ENCODE peak calls at places on chromosome 17, in eight cellular contexts. One of them, this sample, is unnamed.

GRCh38 chr17:37060966-37061365 is 112.2 kb downstream of the AATF start:
- DNase-seq in activated T-cell treated with anti-CD3 and anti-CD28 coated beads, Interleukin-2, amount 50 U/mL, for 72 hours: no peak
- DNase-seq in CMK: no peak
- DNase-seq in NCI-H774: no peak
- DNase-seq in NCI-H1092 treated with DMSO at 0.1 percent for 48 hours: no peak
- DNase-seq in NCI-H187: no peak
- DNase-seq in fibroblast of pulmonary artery: no peak
- DNase-seq in T-cell: no peak
- DNase-seq in this sample: no peak

GRCh38 chr17:80919331-80920284 is 72.0 kb upstream of the CHMP6 start:
- DNase-seq in CMK: no peak
- DNase-seq in fibroblast of pulmonary artery: peak; percentile 67
- DNase-seq in NCI-H1092 treated with DMSO at 0.1 percent for 48 hours: no peak
- DNase-seq in activated T-cell treated with anti-CD3 and anti-CD28 coated beads, Interleukin-2, amount 50 U/mL, for 72 hours: no peak
- DNase-seq in T-cell: no peak
- DNase-seq in NCI-H774: no peak
- DNase-seq in NCI-H187: no peak
- DNase-seq in this sample: no peak

GRCh38 chr17:8606415-8606814 is 24.1 kb downstream of the MYH10 start:
- DNase-seq in fibroblast of pulmonary artery: peak; percentile 21
- DNase-seq in NCI-H187: no peak
- DNase-seq in activated T-cell treated with anti-CD3 and anti-CD28 coated beads, Interleukin-2, amount 50 U/mL, for 72 hours: no peak
- DNase-seq in NCI-H1092 treated with DMSO at 0.1 percent for 48 hours: peak; percentile 61
- DNase-seq in CMK: no peak
- DNase-seq in T-cell: no peak
- DNase-seq in NCI-H774: no peak
- DNase-seq in this sample: no peak

GRCh38 chr17:34081269-34081668 is 173.8 kb upstream of the CCL2 start:
- DNase-seq in activated T-cell treated with anti-CD3 and anti-CD28 coated beads, Interleukin-2, amount 50 U/mL, for 72 hours: no peak
- DNase-seq in NCI-H187: no peak
- DNase-seq in fibroblast of pulmonary artery: peak; percentile 17
- DNase-seq in NCI-H1092 treated with DMSO at 0.1 percent for 48 hours: no peak
- DNase-seq in CMK: no peak
- DNase-seq in NCI-H774: no peak
- DNase-seq in T-cell: no peak
- DNase-seq in this sample: no peak

GRCh38 chr17:37527249-37527851 is 37.7 kb downstream of the DUSP14 start:
- DNase-seq in NCI-H187: no peak
- DNase-seq in CMK: peak; percentile 31
- DNase-seq in T-cell: no peak
- DNase-seq in activated T-cell treated with anti-CD3 and anti-CD28 coated beads, Interleukin-2, amount 50 U/mL, for 72 hours: peak; percentile 25
- DNase-seq in fibroblast of pulmonary artery: peak; percentile 70
- DNase-seq in NCI-H774: peak; percentile 27
- DNase-seq in NCI-H1092 treated with DMSO at 0.1 percent for 48 hours: peak; percentile 19
- DNase-seq in this sample: peak; percentile 2

GRCh38 chr17:80605326-80606066 is 60.9 kb downstream of the RPTOR start:
- DNase-seq in fibroblast of pulmonary artery: no peak
- DNase-seq in T-cell: no peak
- DNase-seq in NCI-H1092 treated with DMSO at 0.1 percent for 48 hours: no peak
- DNase-seq in NCI-H187: no peak
- DNase-seq in NCI-H774: no peak
- DNase-seq in activated T-cell treated with anti-CD3 and anti-CD28 coated beads, Interleukin-2, amount 50 U/mL, for 72 hours: peak; percentile 82
- DNase-seq in CMK: no peak
- DNase-seq in this sample: no peak

GRCh38 chr17:69335018-69335417 is 8.1 kb upstream of the ABCA5 start:
- DNase-seq in T-cell: no peak
- DNase-seq in NCI-H1092 treated with DMSO at 0.1 percent for 48 hours: no peak
- DNase-seq in CMK: peak; percentile 15
- DNase-seq in fibroblast of pulmonary artery: peak; percentile 65
- DNase-seq in NCI-H187: no peak
- DNase-seq in activated T-cell treated with anti-CD3 and anti-CD28 coated beads, Interleukin-2, amount 50 U/mL, for 72 hours: no peak
- DNase-seq in NCI-H774: peak; percentile 40
- DNase-seq in this sample: no peak

GRCh38 chr17:49676276-49676868 is 1.5 kb downstream of the SPOP start:
- DNase-seq in CMK: peak; percentile 63
- DNase-seq in NCI-H187: no peak
- DNase-seq in activated T-cell treated with anti-CD3 and anti-CD28 coated beads, Interleukin-2, amount 50 U/mL, for 72 hours: no peak
- DNase-seq in fibroblast of pulmonary artery: peak; percentile 40
- DNase-seq in NCI-H1092 treated with DMSO at 0.1 percent for 48 hours: no peak
- DNase-seq in NCI-H774: no peak
- DNase-seq in T-cell: no peak
- DNase-seq in this sample: no peak

GRCh38 chr17:76265624-76266243 is 586 bp downstream of the UBALD2 start:
- DNase-seq in NCI-H187: no peak
- DNase-seq in T-cell: peak; percentile 59
- DNase-seq in fibroblast of pulmonary artery: peak; percentile 53
- DNase-seq in CMK: no peak
- DNase-seq in NCI-H774: peak; percentile 58
- DNase-seq in NCI-H1092 treated with DMSO at 0.1 percent for 48 hours: peak; percentile 34
- DNase-seq in activated T-cell treated with anti-CD3 and anti-CD28 coated beads, Interleukin-2, amount 50 U/mL, for 72 hours: peak; percentile 62
- DNase-seq in this sample: no peak

GRCh38 chr17:41539071-41539492 is 11.0 kb upstream of the KRT19 start:
- DNase-seq in NCI-H774: no peak
- DNase-seq in NCI-H1092 treated with DMSO at 0.1 percent for 48 hours: no peak
- DNase-seq in activated T-cell treated with anti-CD3 and anti-CD28 coated beads, Interleukin-2, amount 50 U/mL, for 72 hours: no peak
- DNase-seq in fibroblast of pulmonary artery: no peak
- DNase-seq in CMK: no peak
- DNase-seq in NCI-H187: no peak
- DNase-seq in T-cell: no peak
- DNase-seq in this sample: no peak

GRCh38 chr17:27473748-27474609 is 17.7 kb downstream of the KSR1 start:
- DNase-seq in NCI-H1092 treated with DMSO at 0.1 percent for 48 hours: no peak
- DNase-seq in fibroblast of pulmonary artery: peak; percentile 53
- DNase-seq in NCI-H187: no peak
- DNase-seq in T-cell: peak; percentile 25
- DNase-seq in CMK: peak; percentile 90
- DNase-seq in activated T-cell treated with anti-CD3 and anti-CD28 coated beads, Interleukin-2, amount 50 U/mL, for 72 hours: peak; percentile 83
- DNase-seq in NCI-H774: no peak
- DNase-seq in this sample: no peak

GRCh38 chr17:34269969-34270368 is at the start of gene CCL7:
- DNase-seq in NCI-H187: no peak
- DNase-seq in CMK: no peak
- DNase-seq in NCI-H774: no peak
- DNase-seq in fibroblast of pulmonary artery: peak; percentile 75
- DNase-seq in T-cell: no peak
- DNase-seq in activated T-cell treated with anti-CD3 and anti-CD28 coated beads, Interleukin-2, amount 50 U/mL, for 72 hours: no peak
- DNase-seq in NCI-H1092 treated with DMSO at 0.1 percent for 48 hours: no peak
- DNase-seq in this sample: no peak

GRCh38 chr17:29379084-29379811 is 10.9 kb upstream of the TAOK1 start:
- DNase-seq in NCI-H774: peak; percentile 64
- DNase-seq in fibroblast of pulmonary artery: no peak
- DNase-seq in CMK: no peak
- DNase-seq in activated T-cell treated with anti-CD3 and anti-CD28 coated beads, Interleukin-2, amount 50 U/mL, for 72 hours: no peak
- DNase-seq in T-cell: no peak
- DNase-seq in NCI-H1092 treated with DMSO at 0.1 percent for 48 hours: no peak
- DNase-seq in NCI-H187: no peak
- DNase-seq in this sample: no peak

GRCh38 chr17:4872786-4873185 is 26.6 kb upstream of the C17orf107 start:
- DNase-seq in CMK: no peak
- DNase-seq in NCI-H774: no peak
- DNase-seq in NCI-H1092 treated with DMSO at 0.1 percent for 48 hours: no peak
- DNase-seq in NCI-H187: no peak
- DNase-seq in T-cell: no peak
- DNase-seq in fibroblast of pulmonary artery: peak; percentile 12
- DNase-seq in activated T-cell treated with anti-CD3 and anti-CD28 coated beads, Interleukin-2, amount 50 U/mL, for 72 hours: no peak
- DNase-seq in this sample: no peak

GRCh38 chr17:56779306-56779705 is 54.4 kb downstream of the C17orf67 start:
- DNase-seq in NCI-H774: no peak
- DNase-seq in NCI-H1092 treated with DMSO at 0.1 percent for 48 hours: no peak
- DNase-seq in fibroblast of pulmonary artery: no peak
- DNase-seq in activated T-cell treated with anti-CD3 and anti-CD28 coated beads, Interleukin-2, amount 50 U/mL, for 72 hours: no peak
- DNase-seq in CMK: no peak
- DNase-seq in T-cell: no peak
- DNase-seq in NCI-H187: no peak
- DNase-seq in this sample: no peak

GRCh38 chr17:49519781-49520180 is 24.7 kb downstream of the NGFR start:
- DNase-seq in NCI-H774: no peak
- DNase-seq in CMK: no peak
- DNase-seq in T-cell: no peak
- DNase-seq in NCI-H187: no peak
- DNase-seq in activated T-cell treated with anti-CD3 and anti-CD28 coated beads, Interleukin-2, amount 50 U/mL, for 72 hours: no peak
- DNase-seq in NCI-H1092 treated with DMSO at 0.1 percent for 48 hours: no peak
- DNase-seq in fibroblast of pulmonary artery: no peak
- DNase-seq in this sample: no peak

GRCh38 chr17:10698116-10698818 is 873 bp downstream of the ADPRM start:
- DNase-seq in NCI-H187: no peak
- DNase-seq in activated T-cell treated with anti-CD3 and anti-CD28 coated beads, Interleukin-2, amount 50 U/mL, for 72 hours: no peak
- DNase-seq in T-cell: no peak
- DNase-seq in CMK: no peak
- DNase-seq in fibroblast of pulmonary artery: peak; percentile 24
- DNase-seq in NCI-H1092 treated with DMSO at 0.1 percent for 48 hours: no peak
- DNase-seq in NCI-H774: no peak
- DNase-seq in this sample: no peak